ENCODE peak calls at places on chromosomes 5 and 9, in seven cellular contexts. M is HEK293T; W is ecto neural progenitor cell; O is sigmoid colon; U is activated gamma-delta T cell; Y is activated effector memory CD4-positive, alpha-beta T cell treated with anti-CD3 and anti-CD28 coated beads, Interleukin-2, amount 50 U/mL, for 16 hours; E is NCI-H2081. V is an unnamed sample.
A peak's percentile ranks its signal among the peaks of the same experiment; 100 is the strongest.

GRCh38 chr9:77980622-77981021 is 51.0 kb downstream of the GNAQ start:
- DNase-seq in M (no peak), W (no peak), O (no peak), U (no peak), Y (no peak), E (no peak), V (no peak)

GRCh38 chr9:10876333-10876732 is 263.5 kb upstream of the PTPRD start:
- DNase-seq in M (no peak), W (no peak), O (no peak), U (no peak), Y (no peak), E (no peak), V (no peak)

GRCh38 chr9:124290053-124290581 is 32.4 kb downstream of the NEK6 start:
- DNase-seq in M (no peak), W (no peak), O (no peak), U (no peak), Y (no peak), E (peak; percentile 52), V (no peak)

GRCh38 chr9:371349-371748 is 156.7 kb downstream of the DOCK8 start:
- DNase-seq in M (peak; percentile 6), W (no peak), O (no peak), U (no peak), Y (no peak), E (no peak), V (no peak)

GRCh38 chr5:53946405-53947100 is 363.8 kb downstream of the ARL15 start:
- DNase-seq in M (no peak), W (no peak), O (no peak), U (no peak), Y (no peak), E (no peak), V (no peak)

GRCh38 chr5:32542216-32543059 is 42.9 kb upstream of the SUB1 start:
- DNase-seq in M (no peak), W (no peak), O (no peak), U (no peak), Y (peak; percentile 72), E (no peak), V (no peak)

GRCh38 chr9:36039696-36040095 is 3.0 kb downstream of the RECK start:
- DNase-seq in M (no peak), W (no peak), O (no peak), U (no peak), Y (no peak), E (no peak), V (no peak)

GRCh38 chr9:38482918-38483592 is 58.8 kb upstream of the IGFBPL1 start:
- DNase-seq in M (no peak), W (no peak), O (no peak), U (no peak), Y (no peak), E (no peak), V (no peak)

GRCh38 chr5:78182838-78183237 is 111.7 kb downstream of the AP3B1 start:
- DNase-seq in M (no peak), W (no peak), O (no peak), U (no peak), Y (no peak), E (no peak), V (no peak)

GRCh38 chr5:78809444-78809843 is 160.9 kb upstream of the LHFPL2 start:
- DNase-seq in M (no peak), W (no peak), O (peak; percentile 76), U (no peak), Y (no peak), E (no peak), V (no peak)

GRCh38 chr5:56012281-56012963 is 17.7 kb upstream of the IL6ST start:
- DNase-seq in M (no peak), W (no peak), O (no peak), U (no peak), Y (peak; percentile 72), E (no peak), V (no peak)

GRCh38 chr9:3646226-3646625 is 120.4 kb upstream of the RFX3 start:
- DNase-seq in M (no peak), W (no peak), O (no peak), U (no peak), Y (no peak), E (no peak), V (no peak)

GRCh38 chr5:126210955-126211354 is 212.3 kb upstream of the GRAMD2B start:
- DNase-seq in M (no peak), W (no peak), O (no peak), U (no peak), Y (no peak), E (no peak), V (no peak)